ENCODE peak calls at places on chromosomes 13 and 19, in four cellular contexts. E is MM.1S, V is pancreas, L is brain microvascular endothelial cell. I is an unnamed sample. For H3K27me3, the result is how much of the 10 kb centered on the place peaks cover.

GRCh38 chr19:54517483-54517882 is 14.9 kb downstream of the LAIR2 start:
- DNase-seq in V (peak), L (peak), E (peak), I (no peak)

GRCh38 chr19:50537769-50538230 is 24.1 kb upstream of the ASPDH start:
- DNase-seq in E (peak), L (peak), V (peak), I (no peak)

GRCh38 chr19:31674503-31675186 is 325.4 kb upstream of the TSHZ3 start:
- DNase-seq in L (peak), V (no peak), E (no peak), I (peak)

GRCh38 chr13:32881074-32881791 is 135.0 kb upstream of the KL start:
- DNase-seq in E (no peak), L (peak), V (no peak), I (no peak)

GRCh38 chr13:101139076-101139475 is 277.2 kb downstream of the NALCN start:
- DNase-seq in E (no peak), V (no peak), L (no peak), I (peak)

GRCh38 chr13:78971355-78971754 is 312.4 kb upstream of the OBI1 start:
- DNase-seq in L (no peak), V (no peak), E (no peak), I (no peak)

GRCh38 chr13:106028916-106029315 is 506.5 kb downstream of the EFNB2 start:
- DNase-seq in E (no peak), L (no peak), V (no peak), I (peak)

GRCh38 chr13:72757792-72758535 is 23.7 kb downstream of the DIS3 start:
- DNase-seq in L (no peak), E (no peak), V (no peak), I (no peak)

GRCh38 chr19:7969560-7969949 is 26.1 kb upstream of the TIMM44 start:
- DNase-seq in L (no peak), E (no peak), V (no peak), I (no peak)

GRCh38 chr13:110307697-110308376 is 753 bp downstream of the COL4A2 start:
- DNase-seq in E (no peak), V (no peak), L (no peak), I (no peak)

GRCh38 chr13:35475131-35475959 is 1.1 kb downstream of the MAB21L1 start:
- DNase-seq in E (peak), L (peak), V (no peak), I (no peak)

GRCh38 chr13:20125129-20125782 is 35.6 kb downstream of the GJA3 start:
- DNase-seq in V (no peak), L (peak), E (no peak), I (no peak)

GRCh38 chr19:33235996-33236350 is 10.3 kb upstream of the SLC7A10 start:
- DNase-seq in E (no peak), V (no peak), L (no peak), I (no peak)

GRCh38 chr19:10690351-10690781 is 10.9 kb upstream of the QTRT1 start:
- DNase-seq in V (no peak), L (peak), E (no peak), I (no peak)

GRCh38 chr13:60838581-60838980 is 441.6 kb downstream of the TDRD3 start:
- DNase-seq in E (no peak), V (no peak), L (no peak), I (peak)

GRCh38 chr13:113962386-113962785 is 11.5 kb downstream of the C13orf46 start:
- DNase-seq in L (no peak), E (no peak), V (peak), I (no peak)

GRCh38 chr13:33764716-33765115 is 53.2 kb upstream of the RFC3 start:
- DNase-seq in L (no peak), E (no peak), V (no peak), I (no peak)

GRCh38 chr19:13981467-13981866 is 24.7 kb downstream of the RFX1 start:
- DNase-seq in V (no peak), L (no peak), E (no peak), I (no peak)

GRCh38 chr19:17320435-17320834 is 11.1 kb downstream of the DDA1 start:
- DNase-seq in V (no peak), E (no peak), L (no peak), I (no peak)

GRCh38 chr19:17322854-17323253 is 11.8 kb downstream of the ANO8 start:
- DNase-seq in L (no peak), E (no peak), V (no peak), I (no peak)

GRCh38 chr19:17319473-17320238 is 10.3 kb downstream of the DDA1 start:
- DNase-seq in V (no peak), E (no peak), L (no peak), I (no peak)

GRCh38 chr19:17321655-17322489 is 12.5 kb downstream of the DDA1 start:
- DNase-seq in L (no peak), E (no peak), V (no peak), I (no peak)

GRCh38 chr19:17318966-17319365 is 9.6 kb downstream of the DDA1 start:
- DNase-seq in L (no peak), E (no peak), V (no peak), I (no peak)
- H3K4me3 ChIP-seq in L (no peak), E (no peak), V (no peak), I (no peak)

GRCh38 chr13:52070929-52071523 is 46.5 kb downstream of the UTP14C start:
- DNase-seq in L (peak), V (no peak), E (no peak), I (no peak)
- TF ChIP-seq CTCF in L (peak), V (no peak), E (peak), I (peak)

DNA sequence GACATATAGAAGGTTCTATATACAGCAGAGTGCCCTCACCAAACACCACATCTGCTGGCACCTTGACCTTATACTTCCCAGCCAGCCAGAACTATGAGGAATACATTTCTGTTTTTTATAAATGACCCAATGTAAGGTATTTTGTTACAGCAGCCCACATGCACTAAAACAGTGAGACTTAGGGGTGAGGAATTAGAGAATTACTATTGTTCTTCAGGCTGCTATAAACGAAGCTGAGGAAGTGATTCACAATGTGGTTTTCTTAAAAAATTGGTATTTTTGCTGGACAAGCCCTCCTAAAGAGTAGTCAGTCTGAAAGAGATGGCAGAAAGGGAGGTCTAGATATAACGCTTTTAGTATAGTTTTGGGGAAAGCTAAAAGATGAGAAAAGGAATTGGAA is 101.0 kb downstream of the SLITRK6 start:
- DNase-seq in V (no peak), E (no peak), L (no peak), I (no peak)
- H3K27me3 ChIP-seq in V (under half), E (under half), L (under half), I (under half)

GRCh38 chr19:2062770-2063169 is 11.7 kb upstream of the MKNK2 start:
- DNase-seq in L (no peak), V (no peak), E (no peak), I (no peak)
- H3K4me3 ChIP-seq in L (no peak), V (no peak), E (no peak), I (no peak)

GRCh38 chr13:80070024-80070703 is 270.8 kb downstream of the SPRY2 start:
- DNase-seq in L (no peak), E (no peak), V (no peak), I (no peak)
- TF ChIP-seq CTCF in L (no peak), E (no peak), V (no peak), I (no peak)

DNA sequence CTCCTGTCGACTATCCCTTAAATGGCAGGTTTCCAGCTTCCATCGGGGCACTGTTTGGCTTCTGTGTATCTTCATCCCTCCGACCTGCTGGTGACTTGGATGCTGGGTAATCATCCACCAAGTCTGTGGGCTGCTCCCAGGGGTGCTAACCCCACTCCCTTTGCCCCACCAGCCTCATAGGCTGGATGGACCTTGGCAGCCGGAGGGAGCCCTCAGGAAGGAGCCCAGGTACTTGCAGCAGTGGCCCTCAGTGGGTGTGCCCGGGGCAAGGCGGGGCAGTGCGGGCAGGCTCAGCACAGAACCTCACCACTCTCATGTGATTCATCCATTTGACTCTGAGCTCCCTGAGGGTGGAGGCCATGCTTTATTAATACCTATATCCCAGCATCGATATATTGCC is 27.4 kb upstream of the TUBGCP3 start:
- DNase-seq in L (no peak), V (no peak), E (no peak), I (no peak)
- H3K27me3 ChIP-seq in L (under half), V (under half), E (under half), I (under half)

I was measured in kidney epithelial cell.